ENCODE peak calls at places on chromosomes 16 and 17, in six cellular contexts. Q is stomach, A is NB4, E is A549, O is breast epithelium, D is ovary. F is an unnamed sample.

GRCh38 chr17:57892820-57893595 is 43.2 kb upstream of the MRPS23 start:
- DNase-seq in D (peak; percentile 84), O (peak; percentile 80), Q (peak; percentile 81), E (peak; percentile 90), A (peak; percentile 98), F (no peak)

GRCh38 chr17:4087911-4088693 is 54.7 kb downstream of the ZZEF1 start:
- DNase-seq in E (no peak), A (no peak), D (no peak), Q (no peak), O (no peak), F (no peak)

GRCh38 chr16:785563-786535 is 2.3 kb downstream of the RPUSD1 start:
- DNase-seq in E (peak; percentile 74), D (peak; percentile 69), Q (peak; percentile 82), O (peak; percentile 79), A (peak; percentile 58), F (peak; percentile 79)

GRCh38 chr17:17379197-17379991 is 76.2 kb downstream of the NT5M start:
- DNase-seq in D (no peak), Q (no peak), A (no peak), O (no peak), E (no peak), F (no peak)

GRCh38 chr16:70687671-70688265 is 1.9 kb upstream of the MTSS2 start:
- DNase-seq in E (no peak), O (no peak), Q (no peak), A (no peak), D (peak; percentile 60), F (no peak)

GRCh38 chr16:8986111-8986510 is 22.4 kb upstream of the USP7 start:
- DNase-seq in A (no peak), E (no peak), Q (no peak), D (no peak), O (no peak), F (no peak)

GRCh38 chr16:23182206-23182674 is 305 bp upstream of the SCNN1G start:
- DNase-seq in E (peak; percentile 83), A (peak; percentile 77), D (peak; percentile 75), Q (peak; percentile 93), O (peak; percentile 87), F (peak; percentile 94)

GRCh38 chr16:28587386-28587785 is 9.5 kb downstream of the SULT1A2 start:
- DNase-seq in D (no peak), A (no peak), O (no peak), Q (no peak), E (peak; percentile 57), F (no peak)

GRCh38 chr16:70478169-70478568 is 23.8 kb downstream of the FCSK start:
- DNase-seq in Q (no peak), E (no peak), O (no peak), A (no peak), D (no peak), F (no peak)

DNA sequence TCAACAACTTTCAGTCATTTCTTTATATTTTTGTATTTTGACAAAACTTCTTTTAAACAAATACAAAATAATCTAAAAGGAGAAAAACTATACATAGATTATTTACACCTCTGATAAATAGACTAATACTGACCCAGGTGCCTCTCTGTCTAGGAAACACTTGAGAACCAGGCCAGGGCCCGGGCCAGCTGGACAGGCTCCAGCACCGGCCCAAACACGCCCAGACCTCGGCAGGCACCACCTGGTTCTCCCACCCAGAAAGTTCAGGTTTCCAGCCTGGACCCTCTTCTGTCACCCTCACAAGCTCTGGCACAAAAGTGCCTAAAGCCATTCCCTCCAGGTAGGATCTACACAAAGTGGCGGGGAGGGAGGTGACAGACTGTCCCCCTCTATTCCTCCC is 97.0 kb upstream of the DNAH17 start:
- DNase-seq in E (no peak), D (no peak), Q (no peak), O (no peak), A (no peak), F (no peak)
- TF ChIP-seq POLR2A in E (no peak), D (no peak), Q (no peak), O (no peak), A (no peak), F (no peak)

DNA sequence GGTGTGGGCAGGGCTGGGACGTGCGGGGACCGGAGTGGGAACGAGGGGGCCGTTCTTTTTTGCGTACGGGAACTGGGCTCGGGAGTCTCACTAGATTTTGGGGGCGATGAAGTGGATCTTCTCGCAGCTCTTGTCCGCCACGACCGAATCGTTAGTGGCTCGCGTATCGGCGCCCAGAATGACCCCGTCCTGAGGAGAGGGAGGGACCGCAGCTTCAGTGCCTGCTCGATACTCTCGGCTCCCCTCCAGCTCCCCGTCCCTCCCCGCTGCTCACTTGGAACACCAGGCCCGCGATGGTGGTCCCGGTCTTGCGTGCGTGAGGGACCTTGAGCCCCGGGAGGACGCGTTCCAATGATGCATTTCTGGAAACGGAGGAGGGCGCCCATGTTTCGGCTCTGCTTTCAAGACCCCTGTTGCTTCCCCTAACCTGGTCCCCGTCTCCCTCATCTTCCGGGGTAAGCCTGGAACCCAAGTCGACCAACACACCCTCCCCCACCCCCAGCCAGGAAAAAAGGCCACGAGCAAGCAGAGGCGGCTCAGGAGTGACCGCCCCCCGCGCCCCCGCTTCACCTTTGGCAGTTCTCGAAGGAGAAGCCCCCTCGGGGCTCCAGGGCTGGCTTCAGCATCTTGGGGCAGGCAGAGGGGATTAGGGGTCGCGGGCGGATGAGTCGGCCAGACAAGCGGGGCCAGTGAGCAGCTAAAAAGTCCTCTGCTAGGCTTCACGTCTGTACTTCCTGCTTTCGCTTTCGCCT is at the start of gene PSMB10:
- DNase-seq in E (peak; percentile 54), O (no peak), D (peak; percentile 74), A (peak; percentile 84), Q (peak; percentile 41), F (peak; percentile 49)
- TF ChIP-seq POLR2A in E (no peak), O (no peak), D (peak; percentile 19), A (peak; percentile 48), Q (no peak), F (peak; percentile 72)

DNA sequence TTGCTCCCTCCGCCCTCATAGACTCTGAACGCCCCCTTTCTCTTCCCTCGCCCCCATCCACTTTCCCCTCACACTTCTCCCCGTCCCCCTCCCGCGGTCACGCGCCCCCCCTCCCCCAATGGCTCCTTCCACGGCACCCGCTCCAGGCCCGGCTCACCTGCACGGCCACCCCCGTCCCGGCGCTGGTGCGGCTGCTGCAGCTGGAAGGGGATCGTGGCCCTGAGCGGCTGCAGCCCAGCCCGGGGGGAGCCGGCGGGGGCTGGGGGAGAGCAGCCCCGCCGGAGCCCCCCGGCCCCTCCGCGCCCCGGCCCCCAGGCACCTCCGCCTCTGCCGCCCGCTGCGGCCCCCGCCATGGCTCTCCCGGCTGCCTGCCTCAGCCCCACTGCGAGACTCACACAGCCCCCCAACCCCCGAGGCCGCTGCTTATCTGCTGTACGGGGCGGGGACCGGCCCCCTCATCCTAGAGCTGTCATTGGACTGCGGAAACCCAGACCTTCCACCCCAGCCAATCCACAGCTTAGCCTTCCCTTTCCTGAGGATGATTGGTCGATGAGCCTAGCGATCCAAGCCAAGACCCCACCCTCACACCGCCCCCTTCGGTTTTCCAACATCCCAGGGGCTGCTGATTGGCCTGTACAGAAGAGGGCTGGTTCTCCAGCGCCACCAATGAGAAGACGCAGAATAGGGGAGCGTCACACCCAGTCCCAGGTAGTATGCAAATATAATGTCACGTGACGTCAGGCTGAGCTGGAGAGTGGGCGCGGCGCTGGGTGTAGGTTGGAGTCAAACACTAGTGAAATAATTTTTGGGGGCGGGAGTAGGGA is at the start of gene FAM117A:
- DNase-seq in E (peak; percentile 100), A (peak; percentile 99), D (peak; percentile 96), Q (peak; percentile 97), O (peak; percentile 97), F (peak; percentile 98)
- TF ChIP-seq POLR2A in E (peak; percentile 44), A (peak; percentile 91), D (peak; percentile 52), Q (no peak), O (no peak), F (peak; percentile 92)

GRCh38 chr17:28842282-28843012 is at the start of gene FAM222B:
- DNase-seq in A (peak; percentile 92), Q (peak; percentile 84), D (peak; percentile 88), E (peak; percentile 100), O (peak; percentile 67), F (peak; percentile 99)
- TF ChIP-seq POLR2A in A (peak; percentile 61), Q (no peak), D (peak; percentile 62), E (peak; percentile 79), O (peak; percentile 29), F (peak; percentile 81)

GRCh38 chr16:81444448-81445121 is at the start of gene CMIP:
- DNase-seq in A (peak; percentile 86), E (peak; percentile 84), Q (peak; percentile 89), D (peak; percentile 93), O (peak; percentile 79), F (peak; percentile 94)

GRCh38 chr16:81445926-81446317 is 1.3 kb downstream of the CMIP start:
- DNase-seq in D (no peak), E (no peak), O (no peak), Q (no peak), A (no peak), F (no peak)

GRCh38 chr16:81443688-81444447 is 740 bp upstream of the CMIP start:
- DNase-seq in Q (no peak), E (no peak), A (no peak), O (peak; percentile 58), D (peak; percentile 79), F (no peak)

GRCh38 chr16:81446318-81447275 is 2.0 kb downstream of the CMIP start:
- DNase-seq in E (peak; percentile 79), O (peak; percentile 59), Q (peak; percentile 60), A (peak; percentile 44), D (no peak), F (no peak)

DNA sequence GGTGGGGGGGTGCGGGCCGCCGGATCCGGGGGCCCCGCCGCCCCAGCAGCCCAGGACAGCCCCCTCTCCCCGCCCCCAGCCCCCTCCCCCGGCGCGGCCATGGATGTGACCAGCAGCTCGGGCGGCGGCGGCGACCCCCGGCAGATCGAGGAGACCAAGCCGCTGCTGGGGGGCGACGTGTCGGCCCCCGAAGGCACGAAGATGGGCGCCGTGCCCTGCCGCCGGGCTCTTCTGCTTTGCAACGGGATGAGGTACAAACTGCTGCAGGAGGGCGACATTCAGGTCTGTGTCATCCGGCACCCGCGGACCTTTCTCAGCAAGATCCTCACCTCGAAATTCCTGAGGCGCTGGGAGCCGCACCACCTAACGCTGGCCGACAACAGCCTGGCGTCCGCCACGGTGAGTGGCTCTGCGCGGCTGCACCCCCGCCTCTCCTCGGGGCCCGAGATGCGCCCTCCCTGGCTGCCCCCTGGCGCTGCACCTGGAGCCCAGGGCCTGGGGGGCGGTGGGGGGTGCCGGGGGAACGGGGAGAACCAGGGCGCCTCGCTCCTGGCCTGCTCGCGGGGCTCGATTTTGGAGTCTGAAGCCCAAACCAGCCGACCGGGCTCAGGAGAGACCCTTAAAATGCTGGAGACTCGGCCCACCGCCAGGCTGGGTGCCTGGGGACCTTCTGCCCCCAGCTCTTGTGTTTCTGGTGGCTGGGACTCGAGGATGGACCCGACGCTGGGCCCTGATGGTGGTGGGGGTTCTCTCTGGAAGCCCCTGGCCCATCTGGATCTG is 725 bp downstream of the CMIP start:
- DNase-seq in Q (peak; percentile 58), E (peak; percentile 61), A (peak; percentile 70), D (peak; percentile 69), O (peak; percentile 64), F (peak; percentile 83)
- TF ChIP-seq POLR2A in Q (no peak), E (peak; percentile 12), A (no peak), D (no peak), O (no peak), F (no peak)

GRCh38 chr17:1628856-1629646 is 417 bp upstream of the SLC43A2 start:
- DNase-seq in A (no peak), D (peak; percentile 95), Q (peak; percentile 95), E (peak; percentile 100), O (peak; percentile 95), F (peak; percentile 98)
- TF ChIP-seq POLR2A in A (no peak), D (peak; percentile 49), Q (no peak), E (peak; percentile 59), O (peak; percentile 8), F (peak; percentile 40)

F was measured in GM12892.